ENCODE peak calls at places on chromosomes 11 and 22, in ten cellular contexts. U is CD8-positive, alpha-beta T cell; F is right lobe of liver; J is fibroblast of lung; N is CD8-positive, alpha-beta memory T cell; H is ovary; G is neural progenitor cell; M is RWPE2; L is colonic mucosa; I is adrenal gland. C is an unnamed sample.

GRCh38 chr11:61814242-61814957 is 2.4 kb downstream of the FADS1 start:
- DNase-seq in U (no peak), F (no peak), J (peak; percentile 43), N (no peak), H (no peak), G (peak; percentile 64), M (no peak), L (peak; percentile 67), I (peak; percentile 49), C (no peak)

GRCh38 chr11:64447717-64448598 is 89.0 kb downstream of the RPS6KA4 start:
- DNase-seq in U (no peak), F (peak; percentile 60), J (peak; percentile 13), N (no peak), H (no peak), G (no peak), M (no peak), L (peak; percentile 38), I (peak; percentile 36), C (no peak)

GRCh38 chr22:36331306-36331911 is 56.4 kb downstream of the MYH9 start:
- DNase-seq in U (peak; percentile 87), F (peak; percentile 83), J (peak; percentile 98), N (peak; percentile 78), H (peak; percentile 61), G (no peak), M (peak; percentile 97), L (peak; percentile 75), I (peak; percentile 93), C (peak; percentile 97)

GRCh38 chr11:44607324-44607962 is 42.0 kb downstream of the CD82 start:
- DNase-seq in U (no peak), F (no peak), J (peak; percentile 39), N (no peak), H (no peak), G (no peak), M (no peak), L (no peak), I (no peak), C (no peak)

GRCh38 chr11:12241401-12241800 is 131.0 kb downstream of the MICAL2 start:
- DNase-seq in U (no peak), F (peak; percentile 60), J (no peak), N (no peak), H (no peak), G (no peak), M (no peak), L (no peak), I (no peak), C (no peak)

GRCh38 chr11:77602385-77603105 is 12.8 kb downstream of the AQP11 start:
- DNase-seq in U (no peak), F (no peak), J (peak; percentile 94), N (no peak), H (no peak), G (no peak), M (no peak), L (no peak), I (no peak), C (no peak)

GRCh38 chr11:133663135-133663534 is 130.8 kb upstream of the OPCML start:
- DNase-seq in U (no peak), F (no peak), J (no peak), N (no peak), H (no peak), G (no peak), M (no peak), L (no peak), I (no peak), C (no peak)

GRCh38 chr11:73317803-73318202 is 9.7 kb downstream of the ARHGEF17 start:
- DNase-seq in U (no peak), F (no peak), J (no peak), N (no peak), H (no peak), G (no peak), M (no peak), L (no peak), I (no peak), C (no peak)

GRCh38 chr11:64437426-64437825 is 78.5 kb downstream of the RPS6KA4 start:
- DNase-seq in U (no peak), F (no peak), J (no peak), N (no peak), H (no peak), G (no peak), M (no peak), L (no peak), I (no peak), C (no peak)

GRCh38 chr11:110951041-110951440 is 238.8 kb upstream of the ARHGAP20 start:
- DNase-seq in U (no peak), F (no peak), J (no peak), N (no peak), H (no peak), G (no peak), M (no peak), L (no peak), I (no peak), C (no peak)

GRCh38 chr11:85784907-85785306 is 26.0 kb downstream of the SYTL2 start:
- DNase-seq in U (no peak), F (no peak), J (no peak), N (no peak), H (no peak), G (no peak), M (no peak), L (no peak), I (no peak), C (no peak)

GRCh38 chr11:44831605-44832394 is 105.0 kb downstream of the TSPAN18 start:
- DNase-seq in U (no peak), F (no peak), J (peak; percentile 23), N (no peak), H (no peak), G (no peak), M (no peak), L (no peak), I (no peak), C (no peak)

GRCh38 chr11:31826530-31827438 is 15.7 kb upstream of the PAX6 start:
- DNase-seq in U (no peak), F (no peak), J (peak; percentile 13), N (no peak), H (no peak), G (peak; percentile 71), M (no peak), L (no peak), I (no peak), C (peak; percentile 85)
- H3K27me3 ChIP-seq in U (peaks cover 31% of the 10 kb centered on the region), F (peaks cover 8% of the 10 kb centered on the region), J (peaks cover 69% of the 10 kb centered on the region), N (peaks cover 50% of the 10 kb centered on the region), H (no peaks in the 10 kb centered on the region), G (peaks cover 87% of the 10 kb centered on the region), M (peaks cover 98% of the 10 kb centered on the region), L (peaks cover 71% of the 10 kb centered on the region), I (peaks cover 90% of the 10 kb centered on the region), C (peaks cover 87% of the 10 kb centered on the region)

GRCh38 chr22:20199906-20200305 is 49.1 kb upstream of the CCDC188 start:
- DNase-seq in U (no peak), F (no peak), J (no peak), N (no peak), H (no peak), G (no peak), M (no peak), L (no peak), I (no peak), C (no peak)
- H3K27ac ChIP-seq in U (no peak overlapping the region), F (no peak overlapping the region), J (no peak overlapping the region), N (no peak overlapping the region), H (no peak overlapping the region), G (no peak overlapping the region), M (no peak overlapping the region), L (no peak overlapping the region), I (no peak overlapping the region), C (no peak overlapping the region)

GRCh38 chr11:28482666-28483065 is 374.5 kb downstream of the METTL15 start:
- DNase-seq in U (no peak), F (no peak), J (no peak), N (no peak), H (no peak), G (no peak), M (no peak), L (no peak), I (no peak), C (no peak)

GRCh38 chr11:28481673-28482480 is 373.7 kb downstream of the METTL15 start:
- DNase-seq in U (no peak), F (no peak), J (no peak), N (no peak), H (no peak), G (peak; percentile 35), M (no peak), L (no peak), I (no peak), C (no peak)

GRCh38 chr11:28488336-28488735 is 380.1 kb downstream of the METTL15 start:
- DNase-seq in U (no peak), F (no peak), J (no peak), N (no peak), H (no peak), G (no peak), M (no peak), L (no peak), I (no peak), C (no peak)

DNA sequence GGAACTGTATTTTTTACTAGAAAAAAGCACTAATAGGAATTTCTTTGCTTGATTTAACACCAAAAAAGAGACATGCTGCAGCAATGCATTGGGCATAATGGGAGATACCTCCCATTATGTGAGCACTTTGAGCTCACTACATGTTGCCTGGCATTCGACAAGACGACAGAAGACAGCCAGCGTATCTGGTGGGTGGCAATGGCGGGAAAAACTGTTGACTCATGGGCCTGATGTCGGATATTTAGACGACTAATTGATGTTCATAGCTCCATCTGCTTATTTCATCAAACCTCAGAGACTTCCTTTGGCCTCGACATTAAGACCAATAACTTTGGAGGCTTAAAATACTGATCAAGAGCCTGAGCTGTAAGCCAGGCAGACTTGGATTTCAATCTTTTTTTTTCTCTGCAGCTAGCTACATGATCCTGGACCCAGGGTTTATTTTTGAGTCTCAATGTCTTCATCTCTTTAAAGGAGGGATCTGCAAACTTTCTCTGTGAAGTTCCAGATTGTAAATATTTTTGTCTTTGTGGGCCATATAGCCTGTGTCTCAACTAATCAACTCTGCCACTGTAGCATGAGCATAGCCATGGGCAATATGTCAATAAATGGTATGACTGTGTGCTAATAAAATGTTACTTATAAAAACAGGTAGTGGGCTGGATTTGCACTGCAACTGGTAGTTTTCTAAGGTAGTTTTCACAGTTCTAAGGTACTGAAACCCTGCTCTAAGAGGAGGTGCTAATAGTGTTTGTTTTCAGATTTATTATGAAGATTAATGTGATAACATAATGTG is 375.1 kb downstream of the METTL15 start:
- DNase-seq in U (no peak), F (no peak), J (no peak), N (no peak), H (no peak), G (no peak), M (no peak), L (no peak), I (no peak), C (no peak)
- H3K27me3 ChIP-seq in U (no peaks in the 10 kb centered on the region), F (no peaks in the 10 kb centered on the region), J (no peaks in the 10 kb centered on the region), N (no peaks in the 10 kb centered on the region), H (no peaks in the 10 kb centered on the region), G (no peaks in the 10 kb centered on the region), M (no peaks in the 10 kb centered on the region), L (no peaks in the 10 kb centered on the region), I (no peaks in the 10 kb centered on the region), C (no peaks in the 10 kb centered on the region)

DNA sequence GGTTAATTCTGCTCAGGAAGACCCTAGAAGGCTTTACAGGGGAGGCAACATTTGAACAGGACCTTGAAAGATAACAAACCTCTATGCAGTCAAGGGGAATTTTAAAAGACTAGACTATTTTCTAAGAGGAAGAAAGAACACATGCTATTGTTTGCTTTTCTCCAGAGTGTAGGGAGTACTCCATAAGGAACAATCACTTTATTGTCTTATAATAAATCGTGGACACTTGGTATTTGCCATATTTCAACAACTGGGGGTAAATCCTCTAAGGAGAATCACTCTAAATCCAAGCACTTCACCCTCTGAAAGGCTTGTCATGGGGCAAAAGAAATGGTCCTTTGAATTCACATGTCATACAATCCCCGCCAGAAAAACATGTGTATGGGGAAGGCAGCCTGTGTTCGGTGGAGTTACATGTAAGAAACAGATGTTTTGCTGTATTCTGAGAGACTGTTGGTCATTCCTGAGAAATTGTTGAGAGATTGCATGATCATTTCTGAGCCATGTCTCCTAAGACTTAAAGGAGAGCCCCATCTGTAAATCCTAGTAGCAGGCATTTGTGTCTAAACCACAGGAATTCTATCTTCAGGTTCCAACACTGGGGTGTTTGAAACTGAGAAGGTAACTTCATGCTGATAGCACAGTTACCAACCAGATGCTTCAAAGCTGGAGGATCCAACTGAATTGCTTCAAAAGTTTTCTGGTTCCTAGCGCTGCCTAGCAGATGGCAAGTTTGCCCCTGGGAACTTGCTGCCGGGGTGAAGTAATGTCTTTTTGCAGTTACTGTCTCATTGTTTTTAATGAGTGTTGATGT is 66.8 kb downstream of the FZD4 start:
- DNase-seq in U (no peak), F (no peak), J (peak; percentile 92), N (no peak), H (no peak), G (no peak), M (no peak), L (no peak), I (no peak), C (no peak)
- H3K27ac ChIP-seq in U (no peak overlapping the region), F (no peak overlapping the region), J (no peak overlapping the region), N (no peak overlapping the region), H (no peak overlapping the region), G (no peak overlapping the region), M (no peak overlapping the region), L (no peak overlapping the region), I (no peak overlapping the region), C (no peak overlapping the region)